ENCODE peak calls at places on chromosomes 6 and 20, in six cellular contexts. One of them, this sample, is unnamed.

GRCh38 chr20:9066196-9066595 is 2.7 kb upstream of the PLCB4 start:
- DNase-seq in aorta: no peak
- DNase-seq in fibroblast of mammary gland: peak; percentile 54
- DNase-seq in NCI-H146: no peak
- DNase-seq in AG08396: no peak
- DNase-seq in mesenchymal stem cell: no peak
- DNase-seq in this sample: no peak

GRCh38 chr20:36585410-36586125 is 12.2 kb downstream of the TGIF2 start:
- DNase-seq in aorta: no peak
- DNase-seq in fibroblast of mammary gland: peak; percentile 67
- DNase-seq in NCI-H146: no peak
- DNase-seq in AG08396: no peak
- DNase-seq in mesenchymal stem cell: peak; percentile 31
- DNase-seq in this sample: no peak

GRCh38 chr20:10414982-10415650 is 18.9 kb downstream of the MKKS start:
- DNase-seq in aorta: no peak
- DNase-seq in fibroblast of mammary gland: no peak
- DNase-seq in NCI-H146: peak; percentile 54
- DNase-seq in AG08396: no peak
- DNase-seq in mesenchymal stem cell: no peak
- DNase-seq in this sample: no peak

GRCh38 chr6:107538856-107539387 is 49.0 kb downstream of the SOBP start:
- DNase-seq in aorta: no peak
- DNase-seq in fibroblast of mammary gland: no peak
- DNase-seq in NCI-H146: no peak
- DNase-seq in AG08396: no peak
- DNase-seq in mesenchymal stem cell: no peak
- DNase-seq in this sample: no peak

GRCh38 chr6:38867726-38868125 is 152.6 kb downstream of the DNAH8 start:
- DNase-seq in aorta: no peak
- DNase-seq in fibroblast of mammary gland: no peak
- DNase-seq in NCI-H146: no peak
- DNase-seq in AG08396: no peak
- DNase-seq in mesenchymal stem cell: no peak
- DNase-seq in this sample: no peak

GRCh38 chr6:96410467-96410866 is 111.1 kb upstream of the UFL1 start:
- DNase-seq in aorta: no peak
- DNase-seq in fibroblast of mammary gland: no peak
- DNase-seq in NCI-H146: no peak
- DNase-seq in AG08396: no peak
- DNase-seq in mesenchymal stem cell: no peak
- DNase-seq in this sample: no peak

GRCh38 chr20:63004607-63005211 is 2.1 kb downstream of the BHLHE23 start:
- DNase-seq in aorta: no peak
- DNase-seq in fibroblast of mammary gland: no peak
- DNase-seq in NCI-H146: no peak
- DNase-seq in AG08396: no peak
- DNase-seq in mesenchymal stem cell: no peak
- DNase-seq in this sample: no peak

GRCh38 chr20:63008541-63009043 is 1.8 kb upstream of the BHLHE23 start:
- DNase-seq in aorta: no peak
- DNase-seq in fibroblast of mammary gland: no peak
- DNase-seq in NCI-H146: no peak
- DNase-seq in AG08396: no peak
- DNase-seq in mesenchymal stem cell: no peak
- DNase-seq in this sample: no peak

GRCh38 chr6:124823240-124824105 is 138.8 kb upstream of the RNF217 start:
- DNase-seq in aorta: no peak
- DNase-seq in fibroblast of mammary gland: no peak
- DNase-seq in NCI-H146: no peak
- DNase-seq in AG08396: no peak
- DNase-seq in mesenchymal stem cell: peak; percentile 8
- DNase-seq in this sample: no peak

GRCh38 chr6:44084231-44085014 is 42.8 kb downstream of the MRPL14 start:
- DNase-seq in aorta: peak; percentile 31
- DNase-seq in fibroblast of mammary gland: peak; percentile 41
- DNase-seq in NCI-H146: no peak
- DNase-seq in AG08396: no peak
- DNase-seq in mesenchymal stem cell: peak; percentile 78
- DNase-seq in this sample: no peak

GRCh38 chr20:49990310-49990720 is 7.5 kb downstream of the SNAI1 start:
- DNase-seq in aorta: no peak
- DNase-seq in fibroblast of mammary gland: no peak
- DNase-seq in NCI-H146: no peak
- DNase-seq in AG08396: no peak
- DNase-seq in mesenchymal stem cell: peak; percentile 56
- DNase-seq in this sample: no peak